ENCODE peak calls at places on chromosomes 2 and 18, in eight cellular contexts. One of them, this sample, is unnamed.

GRCh38 chr18:8034674-8035073 is 467.6 kb downstream of the PTPRM start:
- DNase-seq in cardiac muscle cell: no peak
- DNase-seq in dorsolateral prefrontal cortex: no peak
- DNase-seq in A549: no peak
- DNase-seq in H1: no peak
- DNase-seq in colonic mucosa: no peak
- DNase-seq in heart left ventricle: no peak
- DNase-seq in ovary: no peak
- DNase-seq in this sample: no peak

GRCh38 chr2:140122001-140122400 is 1341.8 kb upstream of the NXPH2 start:
- DNase-seq in cardiac muscle cell: no peak
- DNase-seq in dorsolateral prefrontal cortex: no peak
- DNase-seq in A549: no peak
- DNase-seq in H1: no peak
- DNase-seq in colonic mucosa: no peak
- DNase-seq in heart left ventricle: no peak
- DNase-seq in ovary: no peak
- DNase-seq in this sample: peak; percentile 87

GRCh38 chr2:174939046-174939445 is 66.1 kb downstream of the CHN1 start:
- DNase-seq in cardiac muscle cell: no peak
- DNase-seq in dorsolateral prefrontal cortex: no peak
- DNase-seq in A549: peak; percentile 9
- DNase-seq in H1: no peak
- DNase-seq in colonic mucosa: no peak
- DNase-seq in heart left ventricle: no peak
- DNase-seq in ovary: no peak
- DNase-seq in this sample: peak; percentile 66

GRCh38 chr18:7676253-7676873 is 109.2 kb downstream of the PTPRM start:
- DNase-seq in cardiac muscle cell: no peak
- DNase-seq in dorsolateral prefrontal cortex: no peak
- DNase-seq in A549: no peak
- DNase-seq in H1: no peak
- DNase-seq in colonic mucosa: no peak
- DNase-seq in heart left ventricle: no peak
- DNase-seq in ovary: no peak
- DNase-seq in this sample: no peak

GRCh38 chr2:74502720-74503505 is 3.5 kb upstream of the LBX2 start:
- DNase-seq in cardiac muscle cell: peak; percentile 39
- DNase-seq in dorsolateral prefrontal cortex: no peak
- DNase-seq in A549: peak; percentile 79
- DNase-seq in H1: peak; percentile 80
- DNase-seq in colonic mucosa: peak; percentile 90
- DNase-seq in heart left ventricle: peak; percentile 90
- DNase-seq in ovary: peak; percentile 68
- DNase-seq in this sample: peak; percentile 87

GRCh38 chr2:60461421-60462108 is 91.9 kb downstream of the BCL11A start:
- DNase-seq in cardiac muscle cell: no peak
- DNase-seq in dorsolateral prefrontal cortex: no peak
- DNase-seq in A549: no peak
- DNase-seq in H1: no peak
- DNase-seq in colonic mucosa: no peak
- DNase-seq in heart left ventricle: no peak
- DNase-seq in ovary: no peak
- DNase-seq in this sample: no peak

GRCh38 chr2:52036036-52036435 is 1004.1 kb upstream of the NRXN1 start:
- DNase-seq in cardiac muscle cell: no peak
- DNase-seq in dorsolateral prefrontal cortex: no peak
- DNase-seq in A549: no peak
- DNase-seq in H1: no peak
- DNase-seq in colonic mucosa: no peak
- DNase-seq in heart left ventricle: no peak
- DNase-seq in ovary: no peak
- DNase-seq in this sample: no peak

GRCh38 chr18:55833543-55833942 is 245.6 kb upstream of the TCF4 start:
- DNase-seq in cardiac muscle cell: no peak
- DNase-seq in dorsolateral prefrontal cortex: no peak
- DNase-seq in A549: peak; percentile 61
- DNase-seq in H1: no peak
- DNase-seq in colonic mucosa: no peak
- DNase-seq in heart left ventricle: no peak
- DNase-seq in ovary: no peak
- DNase-seq in this sample: peak; percentile 96

GRCh38 chr18:46641917-46642316 is 15.1 kb downstream of the LOXHD1 start:
- DNase-seq in cardiac muscle cell: no peak
- DNase-seq in dorsolateral prefrontal cortex: no peak
- DNase-seq in A549: no peak
- DNase-seq in H1: no peak
- DNase-seq in colonic mucosa: no peak
- DNase-seq in heart left ventricle: no peak
- DNase-seq in ovary: no peak
- DNase-seq in this sample: no peak

GRCh38 chr2:131022731-131023130 is 70.5 kb downstream of the FAM168B start:
- DNase-seq in cardiac muscle cell: no peak
- DNase-seq in dorsolateral prefrontal cortex: no peak
- DNase-seq in A549: no peak
- DNase-seq in H1: no peak
- DNase-seq in colonic mucosa: no peak
- DNase-seq in heart left ventricle: no peak
- DNase-seq in ovary: no peak
- DNase-seq in this sample: peak; percentile 64

GRCh38 chr2:1561793-1562521 is 148.7 kb downstream of the TPO start:
- DNase-seq in cardiac muscle cell: no peak
- DNase-seq in dorsolateral prefrontal cortex: no peak
- DNase-seq in A549: no peak
- DNase-seq in H1: no peak
- DNase-seq in colonic mucosa: no peak
- DNase-seq in heart left ventricle: peak; percentile 10
- DNase-seq in ovary: no peak
- DNase-seq in this sample: no peak

GRCh38 chr2:9778012-9778411 is 65.3 kb upstream of the TAF1B start:
- DNase-seq in cardiac muscle cell: peak; percentile 43
- DNase-seq in dorsolateral prefrontal cortex: no peak
- DNase-seq in A549: peak; percentile 56
- DNase-seq in H1: no peak
- DNase-seq in colonic mucosa: no peak
- DNase-seq in heart left ventricle: peak; percentile 28
- DNase-seq in ovary: no peak
- DNase-seq in this sample: no peak
- TF ChIP-seq CTCF in cardiac muscle cell: peak; percentile 48
- TF ChIP-seq CTCF in dorsolateral prefrontal cortex: no peak
- TF ChIP-seq CTCF in A549: peak; percentile 21
- TF ChIP-seq CTCF in H1: peak; percentile 60
- TF ChIP-seq CTCF in colonic mucosa: peak; percentile 39
- TF ChIP-seq CTCF in heart left ventricle: peak; percentile 32
- TF ChIP-seq CTCF in ovary: no peak
- TF ChIP-seq CTCF in this sample: peak; percentile 68

GRCh38 chr2:101149241-101150192 is 1.7 kb downstream of the TBC1D8 start:
- DNase-seq in cardiac muscle cell: no peak
- DNase-seq in dorsolateral prefrontal cortex: no peak
- DNase-seq in A549: peak; percentile 41
- DNase-seq in H1: no peak
- DNase-seq in colonic mucosa: no peak
- DNase-seq in heart left ventricle: peak; percentile 58
- DNase-seq in ovary: no peak
- DNase-seq in this sample: no peak
- H3K4me3 ChIP-seq in cardiac muscle cell: peak overlapping the region; percentile 74
- H3K4me3 ChIP-seq in dorsolateral prefrontal cortex: peak overlapping the region; percentile 67
- H3K4me3 ChIP-seq in A549: peak overlapping the region; percentile 85
- H3K4me3 ChIP-seq in H1: peak overlapping the region; percentile 51
- H3K4me3 ChIP-seq in colonic mucosa: peak overlapping the region; percentile 63
- H3K4me3 ChIP-seq in heart left ventricle: peak overlapping the region; percentile 82
- H3K4me3 ChIP-seq in ovary: peak overlapping the region; percentile 76
- H3K4me3 ChIP-seq in this sample: peak overlapping the region; percentile 59

GRCh38 chr2:179622635-179623034 is 238.8 kb downstream of the ZNF385B start:
- DNase-seq in cardiac muscle cell: no peak
- DNase-seq in dorsolateral prefrontal cortex: no peak
- DNase-seq in A549: no peak
- DNase-seq in H1: no peak
- DNase-seq in colonic mucosa: no peak
- DNase-seq in heart left ventricle: peak; percentile 37
- DNase-seq in ovary: no peak
- DNase-seq in this sample: no peak
- TF ChIP-seq CTCF in cardiac muscle cell: no peak
- TF ChIP-seq CTCF in dorsolateral prefrontal cortex: no peak
- TF ChIP-seq CTCF in A549: no peak
- TF ChIP-seq CTCF in H1: no peak
- TF ChIP-seq CTCF in colonic mucosa: no peak
- TF ChIP-seq CTCF in heart left ventricle: no peak
- TF ChIP-seq CTCF in ovary: no peak
- TF ChIP-seq CTCF in this sample: no peak

GRCh38 chr2:65053199-65053598 is 3.0 kb upstream of the CEP68 start:
- DNase-seq in cardiac muscle cell: no peak
- DNase-seq in dorsolateral prefrontal cortex: no peak
- DNase-seq in A549: no peak
- DNase-seq in H1: no peak
- DNase-seq in colonic mucosa: no peak
- DNase-seq in heart left ventricle: no peak
- DNase-seq in ovary: no peak
- DNase-seq in this sample: no peak

GRCh38 chr2:65055427-65056214 is 595 bp upstream of the CEP68 start:
- DNase-seq in cardiac muscle cell: no peak
- DNase-seq in dorsolateral prefrontal cortex: no peak
- DNase-seq in A549: peak; percentile 43
- DNase-seq in H1: peak; percentile 77
- DNase-seq in colonic mucosa: no peak
- DNase-seq in heart left ventricle: no peak
- DNase-seq in ovary: no peak
- DNase-seq in this sample: no peak

GRCh38 chr2:65056215-65056989 is at the start of gene CEP68:
- DNase-seq in cardiac muscle cell: peak; percentile 98
- DNase-seq in dorsolateral prefrontal cortex: peak; percentile 97
- DNase-seq in A549: peak; percentile 99
- DNase-seq in H1: peak; percentile 98
- DNase-seq in colonic mucosa: peak; percentile 98
- DNase-seq in heart left ventricle: peak; percentile 98
- DNase-seq in ovary: peak; percentile 98
- DNase-seq in this sample: peak; percentile 98

GRCh38 chr2:65056990-65057375 is 767 bp downstream of the CEP68 start:
- DNase-seq in cardiac muscle cell: no peak
- DNase-seq in dorsolateral prefrontal cortex: no peak
- DNase-seq in A549: no peak
- DNase-seq in H1: no peak
- DNase-seq in colonic mucosa: no peak
- DNase-seq in heart left ventricle: no peak
- DNase-seq in ovary: no peak
- DNase-seq in this sample: no peak

GRCh38 chr2:65054749-65055426 is 1.3 kb upstream of the CEP68 start:
- DNase-seq in cardiac muscle cell: no peak
- DNase-seq in dorsolateral prefrontal cortex: no peak
- DNase-seq in A549: no peak
- DNase-seq in H1: no peak
- DNase-seq in colonic mucosa: no peak
- DNase-seq in heart left ventricle: no peak
- DNase-seq in ovary: no peak
- DNase-seq in this sample: no peak
- H3K4me3 ChIP-seq in cardiac muscle cell: no peak overlapping the region
- H3K4me3 ChIP-seq in dorsolateral prefrontal cortex: peak overlapping the region; percentile 98
- H3K4me3 ChIP-seq in A549: peak overlapping the region; percentile 67
- H3K4me3 ChIP-seq in H1: no peak overlapping the region
- H3K4me3 ChIP-seq in colonic mucosa: no peak overlapping the region
- H3K4me3 ChIP-seq in heart left ventricle: peak overlapping the region; percentile 74
- H3K4me3 ChIP-seq in ovary: no peak overlapping the region
- H3K4me3 ChIP-seq in this sample: no peak overlapping the region

GRCh38 chr2:120855855-120856405 is 120.3 kb downstream of the GLI2 start:
- DNase-seq in cardiac muscle cell: no peak
- DNase-seq in dorsolateral prefrontal cortex: no peak
- DNase-seq in A549: no peak
- DNase-seq in H1: no peak
- DNase-seq in colonic mucosa: no peak
- DNase-seq in heart left ventricle: no peak
- DNase-seq in ovary: peak; percentile 30
- DNase-seq in this sample: no peak

GRCh38 chr2:120857422-120857821 is 121.8 kb downstream of the GLI2 start:
- DNase-seq in cardiac muscle cell: no peak
- DNase-seq in dorsolateral prefrontal cortex: no peak
- DNase-seq in A549: no peak
- DNase-seq in H1: no peak
- DNase-seq in colonic mucosa: no peak
- DNase-seq in heart left ventricle: no peak
- DNase-seq in ovary: peak; percentile 8
- DNase-seq in this sample: no peak

GRCh38 chr2:120854766-120855530 is 119.3 kb downstream of the GLI2 start:
- DNase-seq in cardiac muscle cell: no peak
- DNase-seq in dorsolateral prefrontal cortex: no peak
- DNase-seq in A549: no peak
- DNase-seq in H1: no peak
- DNase-seq in colonic mucosa: no peak
- DNase-seq in heart left ventricle: no peak
- DNase-seq in ovary: peak; percentile 26
- DNase-seq in this sample: no peak

GRCh38 chr2:120857931-120858330 is 122.3 kb downstream of the GLI2 start:
- DNase-seq in cardiac muscle cell: no peak
- DNase-seq in dorsolateral prefrontal cortex: no peak
- DNase-seq in A549: no peak
- DNase-seq in H1: no peak
- DNase-seq in colonic mucosa: no peak
- DNase-seq in heart left ventricle: no peak
- DNase-seq in ovary: peak; percentile 23
- DNase-seq in this sample: no peak

DNA sequence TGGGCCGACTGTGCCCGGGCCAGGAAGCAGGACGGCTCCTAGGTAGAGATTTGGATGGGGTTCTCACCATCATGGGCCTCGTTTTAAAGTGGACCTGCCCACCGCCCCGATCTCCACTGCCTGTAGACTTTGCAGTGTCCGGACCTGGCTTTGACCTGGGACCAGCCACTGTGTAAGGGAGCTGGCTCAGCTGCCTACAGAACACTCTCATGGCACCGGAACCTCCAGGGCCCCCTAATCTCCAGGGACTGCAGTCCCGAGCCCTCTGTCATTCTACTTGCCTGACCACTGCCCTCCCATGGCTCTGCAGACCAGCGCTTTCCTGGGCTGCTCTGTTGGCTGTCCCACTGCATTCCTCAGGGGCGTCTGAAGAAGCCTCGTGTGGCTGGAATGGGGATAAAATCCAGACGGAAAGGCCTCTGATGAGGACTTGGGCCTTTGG is 120.8 kb downstream of the GLI2 start:
- DNase-seq in cardiac muscle cell: peak; percentile 60
- DNase-seq in dorsolateral prefrontal cortex: no peak
- DNase-seq in A549: no peak
- DNase-seq in H1: no peak
- DNase-seq in colonic mucosa: no peak
- DNase-seq in heart left ventricle: no peak
- DNase-seq in ovary: peak; percentile 63
- DNase-seq in this sample: peak; percentile 32
- TF ChIP-seq CTCF in cardiac muscle cell: peak; percentile 21
- TF ChIP-seq CTCF in dorsolateral prefrontal cortex: no peak
- TF ChIP-seq CTCF in A549: no peak
- TF ChIP-seq CTCF in H1: peak; percentile 51
- TF ChIP-seq CTCF in colonic mucosa: no peak
- TF ChIP-seq CTCF in heart left ventricle: no peak
- TF ChIP-seq CTCF in ovary: peak; percentile 31
- TF ChIP-seq CTCF in this sample: peak; percentile 25